ENCODE peak calls at places on chromosomes 5 and 9, in five cellular contexts. E is HTR-8/SVneo, I is OCI-LY7, Y is anterior cingulate cortex, U is BE2C. R is an unnamed sample.

GRCh38 chr9:117970276-117970675 is 266.1 kb downstream of the TLR4 start:
- DNase-seq in E (no peak), I (no peak), Y (no peak), U (no peak), R (no peak)

GRCh38 chr5:58455966-58456365 is 3.9 kb downstream of the PLK2 start:
- DNase-seq in E (no peak), I (no peak), Y (peak), U (no peak), R (no peak)

GRCh38 chr5:172052454-172053236 is 46.2 kb upstream of the FBXW11 start:
- DNase-seq in E (no peak), I (no peak), Y (peak), U (no peak), R (no peak)

GRCh38 chr5:54234304-54234938 is 76.0 kb downstream of the ARL15 start:
- DNase-seq in E (peak), I (peak), Y (no peak), U (no peak), R (no peak)

GRCh38 chr5:20660588-20660987 is 672.6 kb upstream of the CDH18 start:
- DNase-seq in E (no peak), I (no peak), Y (no peak), U (no peak), R (no peak)

GRCh38 chr5:939368-939767 is 46.7 kb downstream of the TRIP13 start:
- DNase-seq in E (no peak), I (no peak), Y (no peak), U (no peak), R (no peak)

GRCh38 chr9:4774209-4774608 is 18.5 kb upstream of the RCL1 start:
- DNase-seq in E (no peak), I (no peak), Y (no peak), U (no peak), R (peak)

GRCh38 chr5:140588311-140589070 is 23.9 kb downstream of the SLC35A4 start:
- DNase-seq in E (no peak), I (no peak), Y (no peak), U (no peak), R (no peak)

GRCh38 chr9:115681599-115681998 is 472.0 kb upstream of the PAPPA start:
- DNase-seq in E (no peak), I (no peak), Y (no peak), U (no peak), R (no peak)

GRCh38 chr5:91151947-91152346 is 231.2 kb downstream of the ARRDC3 start:
- DNase-seq in E (peak), I (no peak), Y (no peak), U (no peak), R (peak)

GRCh38 chr9:4490705-4491620 is 695 bp downstream of the SLC1A1 start:
- DNase-seq in E (no peak), I (no peak), Y (peak), U (no peak), R (no peak)

GRCh38 chr5:17077447-17078233 is 139.8 kb upstream of the BASP1 start:
- DNase-seq in E (no peak), I (no peak), Y (no peak), U (no peak), R (no peak)

GRCh38 chr9:113463418-113464285 is at the start of gene RGS3:
- DNase-seq in E (peak), I (no peak), Y (no peak), U (peak), R (no peak)

GRCh38 chr5:57494104-57495098 is 11.8 kb upstream of the ACTBL2 start:
- DNase-seq in E (peak), I (no peak), Y (no peak), U (peak), R (no peak)